ENCODE peak calls at places on chromosomes 5 and 9, in seven cellular contexts. D is choroid plexus epithelial cell, E is uterus, R is cardiac fibroblast, W is hepatocyte, V is GM13976, L is colonic mucosa. C is an unnamed sample.
A peak's percentile ranks its signal among the peaks of the same experiment; 100 is the strongest.

GRCh38 chr9:94139672-94140417 is 55.6 kb downstream of the PTPDC1 start:
- DNase-seq in W (peak; percentile 71), E (peak; percentile 94), L (peak; percentile 46), R (peak; percentile 98), V (no peak), D (peak; percentile 99), C (peak; percentile 94)

GRCh38 chr9:31185831-31186230 is 1198.6 kb upstream of the ACO1 start:
- DNase-seq in L (no peak), R (peak; percentile 2), D (peak; percentile 97), W (no peak), E (no peak), V (no peak), C (no peak)

GRCh38 chr5:79850316-79850822 is 140.7 kb downstream of the MTX3 start:
- DNase-seq in V (no peak), L (no peak), E (peak; percentile 85), W (no peak), R (no peak), D (no peak), C (no peak)

GRCh38 chr5:136075339-136075885 is 46.6 kb downstream of the TGFBI start:
- DNase-seq in E (no peak), D (peak; percentile 75), W (no peak), V (no peak), L (no peak), R (no peak), C (no peak)

GRCh38 chr9:128215491-128216404 is 12.6 kb downstream of the DNM1 start:
- DNase-seq in W (peak; percentile 62), L (no peak), R (peak; percentile 70), V (peak; percentile 68), D (peak; percentile 91), E (peak; percentile 69), C (peak; percentile 64)

GRCh38 chr9:78745331-78745730 is 448.4 kb downstream of the PSAT1 start:
- DNase-seq in E (no peak), D (no peak), V (no peak), L (no peak), R (no peak), W (no peak), C (peak; percentile 18)

GRCh38 chr9:73001860-73002259 is 49.0 kb upstream of the ALDH1A1 start:
- DNase-seq in L (no peak), R (no peak), V (no peak), W (no peak), E (no peak), D (no peak), C (no peak)

GRCh38 chr5:165196961-165197360 is 1691.5 kb downstream of the MAT2B start:
- DNase-seq in W (no peak), E (no peak), L (no peak), R (no peak), D (no peak), V (no peak), C (no peak)

GRCh38 chr9:32954642-32955041 is 46.8 kb downstream of the APTX start:
- DNase-seq in W (no peak), E (no peak), D (peak; percentile 69), L (no peak), V (no peak), R (peak; percentile 68), C (peak; percentile 34)

GRCh38 chr9:69667306-69667705 is 4.9 kb downstream of the APBA1 start:
- DNase-seq in E (no peak), W (no peak), L (no peak), D (no peak), R (no peak), V (no peak), C (no peak)

GRCh38 chr5:96640696-96641095 is 21.5 kb upstream of the CAST start:
- DNase-seq in R (no peak), W (no peak), E (no peak), V (no peak), D (no peak), L (no peak), C (no peak)

GRCh38 chr9:95726756-95727155 is 148.7 kb upstream of the ERCC6L2 start:
- DNase-seq in D (peak; percentile 75), E (no peak), V (peak; percentile 61), W (peak; percentile 63), L (no peak), R (peak; percentile 74), C (peak; percentile 65)

GRCh38 chr5:58241383-58241782 is 218.5 kb downstream of the PLK2 start:
- DNase-seq in D (no peak), R (peak; percentile 78), L (no peak), W (peak; percentile 27), E (no peak), V (no peak), C (no peak)

GRCh38 chr5:74641778-74642542 is 1.4 kb upstream of the ENC1 start:
- DNase-seq in D (peak; percentile 93), R (peak; percentile 91), V (peak; percentile 31), W (peak; percentile 80), E (peak; percentile 22), L (peak; percentile 67), C (peak; percentile 81)

GRCh38 chr9:110869931-110870330 is 168.3 kb downstream of the LPAR1 start:
- DNase-seq in R (no peak), W (no peak), L (no peak), E (no peak), D (no peak), V (no peak), C (no peak)

GRCh38 chr5:96941140-96941539 is 5.3 kb downstream of the LNPEP start:
- DNase-seq in R (no peak), L (no peak), D (no peak), E (no peak), W (no peak), V (no peak), C (no peak)

GRCh38 chr9:36110434-36110833 is 26.1 kb upstream of the GLIPR2 start:
- DNase-seq in W (no peak), V (no peak), L (no peak), E (no peak), D (peak; percentile 41), R (no peak), C (no peak)
- TF ChIP-seq CTCF in W (peak; percentile 17), V (no peak), L (no peak), E (no peak), D (peak; percentile 53), R (no peak), C (peak; percentile 26)

DNA sequence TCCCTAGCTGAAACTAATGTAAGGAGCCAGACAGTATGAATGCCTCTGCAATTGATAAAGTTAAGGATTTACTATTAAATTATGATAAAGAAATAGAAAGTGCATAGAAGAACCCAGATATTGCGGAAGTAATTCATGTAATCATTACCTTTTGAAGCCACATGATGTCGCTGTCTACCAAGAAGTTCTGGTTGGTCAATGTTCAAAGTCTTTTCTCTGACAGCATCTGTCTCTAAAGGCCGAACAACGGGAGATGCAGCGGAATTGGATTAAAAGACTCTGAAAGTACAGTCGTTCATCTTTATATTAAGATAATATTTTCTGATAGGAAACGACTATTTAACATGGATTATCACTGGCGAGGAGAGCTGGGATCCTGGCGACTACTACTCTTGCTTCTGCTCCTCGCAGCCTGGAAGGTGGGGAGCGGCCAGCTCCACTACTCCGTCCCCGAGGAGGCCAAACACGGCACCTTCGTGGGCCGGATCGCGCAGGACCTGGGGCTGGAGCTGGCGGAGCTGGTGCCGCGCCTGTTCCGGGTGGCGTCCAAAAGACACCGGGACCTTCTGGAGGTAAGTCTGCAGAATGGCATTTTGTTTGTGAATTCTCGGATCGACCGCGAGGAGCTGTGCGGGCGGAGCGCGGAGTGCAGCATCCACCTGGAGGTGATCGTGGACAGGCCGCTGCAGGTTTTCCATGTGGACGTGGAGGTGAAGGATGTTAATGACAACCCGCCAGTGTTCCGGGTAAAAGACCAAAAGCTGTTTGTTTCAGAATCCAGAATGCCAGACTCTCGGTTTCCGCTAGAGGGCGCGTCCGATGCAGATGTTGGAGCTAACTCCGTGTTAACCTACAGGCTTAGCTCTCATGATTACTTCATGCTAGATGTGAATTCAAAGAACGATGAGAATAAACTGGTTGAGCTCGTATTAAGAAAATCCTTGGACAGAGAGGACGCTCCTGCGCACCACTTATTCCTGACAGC is at the start of gene PCDHA8:
- DNase-seq in E (peak; percentile 15), D (no peak), R (peak; percentile 17), V (no peak), W (no peak), L (no peak), C (no peak)
- TF ChIP-seq CTCF in E (no peak), D (no peak), R (peak; percentile 37), V (no peak), W (no peak), L (no peak), C (peak; percentile 34)

GRCh38 chr9:98255578-98256296 is at the start of gene TBC1D2:
- DNase-seq in L (peak; percentile 98), D (peak; percentile 94), R (peak; percentile 95), W (peak; percentile 97), E (peak; percentile 95), V (peak; percentile 99), C (peak; percentile 93)
- TF ChIP-seq CTCF in L (no peak), D (peak; percentile 41), R (peak; percentile 40), W (peak; percentile 23), E (peak; percentile 28), V (no peak), C (peak; percentile 32)

GRCh38 chr5:142206801-142207200 is 98.2 kb downstream of the NDFIP1 start:
- DNase-seq in V (no peak), L (no peak), D (no peak), W (no peak), R (no peak), E (no peak), C (no peak)
- TF ChIP-seq CTCF in V (no peak), L (no peak), D (no peak), W (no peak), R (no peak), E (no peak), C (peak; percentile 48)